ENCODE peak calls at places on chromosomes 4 and X, in five cellular contexts. L is activated T-cell treated with anti-CD3 and anti-CD28 coated beads for 48 hours; K is stimulated activated CD8-positive, alpha-beta memory T cell treated with anti-CD3 and anti-CD28 coated beads, Interleukin-2, amount 100 ng/mL, for 48 hours; O is NCI-H187 treated with DMSO at 0.1 percent for 48 hours; H is NCI-H1436. Q is an unnamed sample.

GRCh38 chr4:134708026-134708425 is 506.4 kb upstream of the PABPC4L start:
- DNase-seq in L (no peak), K (no peak), O (no peak), H (no peak), Q (no peak)

GRCh38 chrX:63514575-63514967 is 163.4 kb upstream of the SPIN4 start:
- DNase-seq in L (no peak), K (no peak), O (no peak), H (no peak), Q (no peak)

GRCh38 chrX:64394059-64394873 is 986 bp downstream of the MTMR8 start:
- DNase-seq in L (no peak), K (no peak), O (no peak), H (no peak), Q (no peak)

GRCh38 chr4:13980317-13980716 is 352.8 kb upstream of the BOD1L1 start:
- DNase-seq in L (no peak), K (no peak), O (no peak), H (no peak), Q (no peak)

GRCh38 chr4:176376032-176376614 is 56.4 kb downstream of the SPCS3 start:
- DNase-seq in L (no peak), K (no peak), O (no peak), H (peak; percentile 9), Q (no peak)

GRCh38 chrX:20254712-20255299 is 11.9 kb downstream of the RPS6KA3 start:
- DNase-seq in L (no peak), K (no peak), O (no peak), H (no peak), Q (no peak)

GRCh38 chr4:168188754-168189153 is 96.4 kb downstream of the ANXA10 start:
- DNase-seq in L (no peak), K (no peak), O (no peak), H (no peak), Q (no peak)

GRCh38 chrX:130079824-130080406 is 30.4 kb downstream of the ELF4 start:
- DNase-seq in L (no peak), K (peak; percentile 37), O (peak; percentile 37), H (peak; percentile 47), Q (peak; percentile 93)

GRCh38 chr4:24742773-24743676 is 52.3 kb upstream of the SOD3 start:
- DNase-seq in L (no peak), K (no peak), O (no peak), H (no peak), Q (no peak)

GRCh38 chr4:183327827-183328226 is 5.6 kb upstream of the CLDN24 start:
- DNase-seq in L (no peak), K (no peak), O (no peak), H (no peak), Q (no peak)

GRCh38 chr4:159006202-159006601 is 96.7 kb upstream of the RAPGEF2 start:
- DNase-seq in L (no peak), K (no peak), O (no peak), H (no peak), Q (no peak)

GRCh38 chrX:154002215-154002719 is 17.4 kb downstream of the IRAK1 start:
- DNase-seq in L (no peak), K (no peak), O (peak; percentile 46), H (peak; percentile 89), Q (no peak)

GRCh38 chr4:30953799-30954198 is 233.6 kb downstream of the PCDH7 start:
- DNase-seq in L (no peak), K (no peak), O (no peak), H (no peak), Q (no peak)

GRCh38 chr4:119729815-119730643 is 101.4 kb upstream of the PDE5A start:
- DNase-seq in L (no peak), K (no peak), O (no peak), H (no peak), Q (no peak)

GRCh38 chr4:168097161-168097560 is 4.8 kb downstream of the ANXA10 start:
- DNase-seq in L (no peak), K (no peak), O (no peak), H (no peak), Q (no peak)

GRCh38 chr4:75016472-75016871 is 83.6 kb downstream of the PARM1 start:
- DNase-seq in L (no peak), K (no peak), O (no peak), H (no peak), Q (no peak)

Q was measured in lower leg skin.